ENCODE peak calls at places on chromosomes 4 and X, in five cellular contexts. H is endothelial cell; E is NCI-H1092 treated with DMSO at 0.1 percent for 48 hours; A is foreskin fibroblast; T is stimulated activated CD4-positive, alpha-beta T cell treated with anti-CD3 and anti-CD28 coated beads, TNF-alpha, amount 100 ng/mL, for 48 hours. I is an unnamed sample.

GRCh38 chr4:55358668-55359067 is 12.6 kb downstream of the SRD5A3 start:
- DNase-seq in H (no peak), E (no peak), A (peak), T (no peak), I (no peak)

GRCh38 chr4:186148335-186148975 is 42.9 kb upstream of the CYP4V2 start:
- DNase-seq in H (no peak), E (no peak), A (no peak), T (no peak), I (no peak)

GRCh38 chrX:323721-324628 is 5.4 kb upstream of the GTPBP6 start:
- DNase-seq in H (no peak), E (no peak), A (peak), T (no peak), I (no peak)

GRCh38 chr4:3193531-3194203 is 55.3 kb upstream of the MSANTD1 start:
- DNase-seq in H (no peak), E (peak), A (peak), T (no peak), I (no peak)

GRCh38 chrX:22538581-22538980 is 265.9 kb downstream of the CBLL2 start:
- DNase-seq in H (no peak), E (no peak), A (peak), T (no peak), I (no peak)

GRCh38 chr4:158858410-158859189 is 89.8 kb downstream of the FNIP2 start:
- DNase-seq in H (no peak), E (no peak), A (peak), T (no peak), I (no peak)

GRCh38 chr4:15317246-15317645 is 110.6 kb upstream of the C1QTNF7 start:
- DNase-seq in H (no peak), E (no peak), A (peak), T (no peak), I (no peak)

GRCh38 chr4:89294583-89295244 is 12.9 kb downstream of the GPRIN3 start:
- DNase-seq in H (no peak), E (no peak), A (no peak), T (no peak), I (no peak)

GRCh38 chr4:88793473-88793872 is 95.8 kb upstream of the NAP1L5 start:
- DNase-seq in H (no peak), E (no peak), A (no peak), T (no peak), I (no peak)

GRCh38 chr4:48813984-48814383 is 16.9 kb upstream of the OCIAD1 start:
- DNase-seq in H (no peak), E (peak), A (no peak), T (no peak), I (no peak)

GRCh38 chrX:48468247-48468671 is 1.8 kb downstream of the SLC38A5 start:
- DNase-seq in H (no peak), E (no peak), A (peak), T (no peak), I (no peak)

GRCh38 chr4:52661966-52662705 is 3.0 kb upstream of the USP46 start:
- DNase-seq in H (no peak), E (no peak), A (peak), T (no peak), I (no peak)

GRCh38 chrX:130144509-130144908 is 21.1 kb downstream of the AIFM1 start:
- DNase-seq in H (no peak), E (no peak), A (peak), T (no peak), I (no peak)

GRCh38 chr4:7721984-7722551 is 217.6 kb downstream of the AFAP1 start:
- DNase-seq in H (peak), E (no peak), A (no peak), T (no peak), I (no peak)

GRCh38 chr4:141768954-141769353 is 132.6 kb downstream of the IL15 start:
- DNase-seq in H (no peak), E (no peak), A (peak), T (no peak), I (no peak)

GRCh38 chr4:88791274-88791673 is 93.6 kb upstream of the NAP1L5 start:
- DNase-seq in H (no peak), E (no peak), A (no peak), T (no peak), I (no peak)